ENCODE peak calls at places on chromosomes 1 and 21, in six cellular contexts. One of them, this sample, is unnamed.

GRCh38 chr1:178682429-178682828 is 42.6 kb upstream of the RALGPS2 start:
- DNase-seq in H1: no peak
- DNase-seq in GM12878: no peak
- DNase-seq in K562: no peak
- DNase-seq in SK-N-SH: no peak
- DNase-seq in HepG2: peak; percentile 92
- DNase-seq in this sample: no peak

GRCh38 chr1:99621340-99621901 is 24.5 kb upstream of the PALMD start:
- DNase-seq in H1: no peak
- DNase-seq in GM12878: no peak
- DNase-seq in K562: no peak
- DNase-seq in SK-N-SH: no peak
- DNase-seq in HepG2: no peak
- DNase-seq in this sample: no peak

GRCh38 chr21:41090981-41091380 is 77.0 kb upstream of the BACE2 start:
- DNase-seq in H1: no peak
- DNase-seq in GM12878: no peak
- DNase-seq in K562: no peak
- DNase-seq in SK-N-SH: no peak
- DNase-seq in HepG2: no peak
- DNase-seq in this sample: no peak

GRCh38 chr1:62240651-62241050 is 46.0 kb downstream of the L1TD1 start:
- DNase-seq in H1: no peak
- DNase-seq in GM12878: no peak
- DNase-seq in K562: no peak
- DNase-seq in SK-N-SH: no peak
- DNase-seq in HepG2: no peak
- DNase-seq in this sample: no peak

GRCh38 chr1:33256701-33257387 is 552 bp downstream of the ZNF362 start:
- DNase-seq in H1: no peak
- DNase-seq in GM12878: no peak
- DNase-seq in K562: no peak
- DNase-seq in SK-N-SH: no peak
- DNase-seq in HepG2: peak; percentile 88
- DNase-seq in this sample: peak; percentile 22

GRCh38 chr1:238951809-238952208 is 434.6 kb upstream of the CHRM3 start:
- DNase-seq in H1: no peak
- DNase-seq in GM12878: no peak
- DNase-seq in K562: no peak
- DNase-seq in SK-N-SH: peak; percentile 20
- DNase-seq in HepG2: no peak
- DNase-seq in this sample: no peak

GRCh38 chr1:197917813-197918646 is 858 bp downstream of the LHX9 start:
- DNase-seq in H1: peak; percentile 65
- DNase-seq in GM12878: no peak
- DNase-seq in K562: no peak
- DNase-seq in SK-N-SH: peak; percentile 53
- DNase-seq in HepG2: no peak
- DNase-seq in this sample: no peak

GRCh38 chr1:218447010-218447689 is 102.0 kb downstream of the TGFB2 start:
- DNase-seq in H1: no peak
- DNase-seq in GM12878: no peak
- DNase-seq in K562: no peak
- DNase-seq in SK-N-SH: no peak
- DNase-seq in HepG2: no peak
- DNase-seq in this sample: no peak

GRCh38 chr1:64537942-64538341 is 68.0 kb downstream of the CACHD1 start:
- DNase-seq in H1: no peak
- DNase-seq in GM12878: no peak
- DNase-seq in K562: no peak
- DNase-seq in SK-N-SH: peak; percentile 30
- DNase-seq in HepG2: no peak
- DNase-seq in this sample: no peak

GRCh38 chr1:96538001-96538649 is 183.5 kb upstream of the PTBP2 start:
- DNase-seq in H1: no peak
- DNase-seq in GM12878: no peak
- DNase-seq in K562: no peak
- DNase-seq in SK-N-SH: peak; percentile 13
- DNase-seq in HepG2: peak; percentile 31
- DNase-seq in this sample: no peak

GRCh38 chr1:144551543-144552424 is 40.9 kb upstream of the PPIAL4F start:
- DNase-seq in H1: peak; percentile 88
- DNase-seq in GM12878: peak; percentile 89
- DNase-seq in K562: peak; percentile 78
- DNase-seq in SK-N-SH: peak; percentile 83
- DNase-seq in HepG2: peak; percentile 66
- DNase-seq in this sample: peak; percentile 82

GRCh38 chr1:246372502-246372901 is 134.6 kb downstream of the SMYD3 start:
- DNase-seq in H1: no peak
- DNase-seq in GM12878: no peak
- DNase-seq in K562: no peak
- DNase-seq in SK-N-SH: no peak
- DNase-seq in HepG2: no peak
- DNase-seq in this sample: no peak

GRCh38 chr1:152622803-152623202 is at the start of gene LCE3A:
- DNase-seq in H1: no peak
- DNase-seq in GM12878: no peak
- DNase-seq in K562: no peak
- DNase-seq in SK-N-SH: no peak
- DNase-seq in HepG2: no peak
- DNase-seq in this sample: no peak

GRCh38 chr1:204826970-204827369 is 43.7 kb upstream of the NFASC start:
- DNase-seq in H1: peak; percentile 81
- DNase-seq in GM12878: no peak
- DNase-seq in K562: peak; percentile 74
- DNase-seq in SK-N-SH: no peak
- DNase-seq in HepG2: peak; percentile 27
- DNase-seq in this sample: no peak

GRCh38 chr1:51627672-51628071 is 10.8 kb downstream of the OSBPL9 start:
- DNase-seq in H1: no peak
- DNase-seq in GM12878: no peak
- DNase-seq in K562: no peak
- DNase-seq in SK-N-SH: peak; percentile 38
- DNase-seq in HepG2: peak; percentile 49
- DNase-seq in this sample: no peak

GRCh38 chr1:9166289-9167235 is 37.7 kb upstream of the GPR157 start:
- DNase-seq in H1: no peak
- DNase-seq in GM12878: no peak
- DNase-seq in K562: no peak
- DNase-seq in SK-N-SH: no peak
- DNase-seq in HepG2: no peak
- DNase-seq in this sample: no peak
- H3K79me2 ChIP-seq in H1: no peaks in the 10 kb centered on the region
- H3K79me2 ChIP-seq in GM12878: peaks cover 73% of the 10 kb centered on the region
- H3K79me2 ChIP-seq in K562: no peaks in the 10 kb centered on the region
- H3K79me2 ChIP-seq in SK-N-SH: peaks cover 90% of the 10 kb centered on the region
- H3K79me2 ChIP-seq in HepG2: peaks cover 96% of the 10 kb centered on the region
- H3K79me2 ChIP-seq in this sample: peaks cover 41% of the 10 kb centered on the region

DNA sequence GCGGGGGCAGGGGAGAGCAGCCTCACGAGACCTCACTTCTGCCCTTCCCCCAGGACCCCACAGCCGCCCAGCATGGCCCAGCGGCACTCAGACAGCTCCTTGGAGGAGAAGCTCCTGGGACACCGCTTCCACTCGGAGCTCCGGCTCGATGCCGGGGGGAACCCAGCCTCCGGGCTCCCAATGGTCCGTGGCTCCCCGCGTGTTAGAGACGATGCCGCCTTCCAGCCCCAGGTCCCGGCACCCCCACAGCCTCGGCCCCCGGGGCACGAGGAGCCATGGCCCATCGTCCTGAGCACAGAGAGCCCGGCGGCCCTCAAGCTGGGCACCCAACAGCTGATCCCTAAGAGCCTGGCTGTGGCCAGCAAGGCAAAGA is 8.5 kb downstream of the ARHGEF16 start:
- DNase-seq in H1: no peak
- DNase-seq in GM12878: no peak
- DNase-seq in K562: no peak
- DNase-seq in SK-N-SH: no peak
- DNase-seq in HepG2: no peak
- DNase-seq in this sample: no peak
- TF ChIP-seq YY1 in H1: no peak
- TF ChIP-seq YY1 in GM12878: no peak
- TF ChIP-seq YY1 in K562: no peak
- TF ChIP-seq YY1 in SK-N-SH: no peak
- TF ChIP-seq YY1 in HepG2: no peak
- TF ChIP-seq YY1 in this sample: no peak

GRCh38 chr21:15003463-15004135 is 61.2 kb downstream of the NRIP1 start:
- DNase-seq in H1: no peak
- DNase-seq in GM12878: no peak
- DNase-seq in K562: no peak
- DNase-seq in SK-N-SH: no peak
- DNase-seq in HepG2: no peak
- DNase-seq in this sample: no peak

GRCh38 chr21:14995695-14996490 is 68.9 kb downstream of the NRIP1 start:
- DNase-seq in H1: no peak
- DNase-seq in GM12878: no peak
- DNase-seq in K562: no peak
- DNase-seq in SK-N-SH: no peak
- DNase-seq in HepG2: no peak
- DNase-seq in this sample: no peak

GRCh38 chr21:15001773-15002647 is 62.8 kb downstream of the NRIP1 start:
- DNase-seq in H1: no peak
- DNase-seq in GM12878: peak; percentile 7
- DNase-seq in K562: no peak
- DNase-seq in SK-N-SH: no peak
- DNase-seq in HepG2: no peak
- DNase-seq in this sample: no peak

GRCh38 chr21:15001113-15001512 is 63.7 kb downstream of the NRIP1 start:
- DNase-seq in H1: no peak
- DNase-seq in GM12878: no peak
- DNase-seq in K562: no peak
- DNase-seq in SK-N-SH: no peak
- DNase-seq in HepG2: no peak
- DNase-seq in this sample: no peak

GRCh38 chr21:15000076-15000475 is 64.7 kb downstream of the NRIP1 start:
- DNase-seq in H1: no peak
- DNase-seq in GM12878: no peak
- DNase-seq in K562: no peak
- DNase-seq in SK-N-SH: no peak
- DNase-seq in HepG2: no peak
- DNase-seq in this sample: no peak
- TF ChIP-seq RAD21 in H1: no peak
- TF ChIP-seq RAD21 in GM12878: no peak
- TF ChIP-seq RAD21 in K562: no peak
- TF ChIP-seq RAD21 in SK-N-SH: no peak
- TF ChIP-seq RAD21 in HepG2: no peak
- TF ChIP-seq RAD21 in this sample: no peak

DNA sequence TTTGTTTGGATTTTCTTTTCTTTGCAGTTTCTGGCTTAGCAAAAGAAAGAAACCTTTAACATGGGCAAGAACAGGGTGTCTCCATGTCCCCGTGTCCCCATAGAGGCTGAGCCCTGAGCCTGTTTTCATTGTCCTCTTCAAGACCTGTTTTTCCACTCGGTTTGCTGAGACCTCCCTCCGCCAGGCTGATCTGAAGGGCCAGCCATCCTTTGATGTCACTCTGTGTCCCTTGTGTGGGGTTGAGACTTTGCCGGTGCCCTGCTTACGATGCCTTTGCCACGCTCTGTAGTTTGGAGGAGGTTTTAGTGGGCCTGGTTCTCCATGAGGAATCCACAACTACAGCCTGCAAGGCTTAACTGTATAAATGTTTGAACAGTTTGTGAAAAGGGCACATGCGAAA is 23.8 kb downstream of the IFNGR2 start:
- DNase-seq in H1: no peak
- DNase-seq in GM12878: no peak
- DNase-seq in K562: no peak
- DNase-seq in SK-N-SH: no peak
- DNase-seq in HepG2: no peak
- DNase-seq in this sample: no peak
- H3K79me2 ChIP-seq in H1: no peaks in the 10 kb centered on the region
- H3K79me2 ChIP-seq in GM12878: peaks cover 1% of the 10 kb centered on the region
- H3K79me2 ChIP-seq in K562: no peaks in the 10 kb centered on the region
- H3K79me2 ChIP-seq in SK-N-SH: peaks cover 18% of the 10 kb centered on the region
- H3K79me2 ChIP-seq in HepG2: no peaks in the 10 kb centered on the region
- H3K79me2 ChIP-seq in this sample: no peaks in the 10 kb centered on the region

GRCh38 chr1:31570228-31570627 is 6.1 kb upstream of the TINAGL1 start:
- DNase-seq in H1: peak; percentile 32
- DNase-seq in GM12878: no peak
- DNase-seq in K562: no peak
- DNase-seq in SK-N-SH: no peak
- DNase-seq in HepG2: no peak
- DNase-seq in this sample: no peak

GRCh38 chr1:31572323-31573104 is 3.8 kb upstream of the TINAGL1 start:
- DNase-seq in H1: peak; percentile 11
- DNase-seq in GM12878: no peak
- DNase-seq in K562: no peak
- DNase-seq in SK-N-SH: no peak
- DNase-seq in HepG2: peak; percentile 84
- DNase-seq in this sample: no peak

GRCh38 chr1:31573261-31573660 is 3.1 kb upstream of the TINAGL1 start:
- DNase-seq in H1: peak; percentile 36
- DNase-seq in GM12878: no peak
- DNase-seq in K562: no peak
- DNase-seq in SK-N-SH: no peak
- DNase-seq in HepG2: no peak
- DNase-seq in this sample: no peak

GRCh38 chr1:31570906-31571305 is 5.4 kb upstream of the TINAGL1 start:
- DNase-seq in H1: no peak
- DNase-seq in GM12878: no peak
- DNase-seq in K562: no peak
- DNase-seq in SK-N-SH: no peak
- DNase-seq in HepG2: no peak
- DNase-seq in this sample: no peak

DNA sequence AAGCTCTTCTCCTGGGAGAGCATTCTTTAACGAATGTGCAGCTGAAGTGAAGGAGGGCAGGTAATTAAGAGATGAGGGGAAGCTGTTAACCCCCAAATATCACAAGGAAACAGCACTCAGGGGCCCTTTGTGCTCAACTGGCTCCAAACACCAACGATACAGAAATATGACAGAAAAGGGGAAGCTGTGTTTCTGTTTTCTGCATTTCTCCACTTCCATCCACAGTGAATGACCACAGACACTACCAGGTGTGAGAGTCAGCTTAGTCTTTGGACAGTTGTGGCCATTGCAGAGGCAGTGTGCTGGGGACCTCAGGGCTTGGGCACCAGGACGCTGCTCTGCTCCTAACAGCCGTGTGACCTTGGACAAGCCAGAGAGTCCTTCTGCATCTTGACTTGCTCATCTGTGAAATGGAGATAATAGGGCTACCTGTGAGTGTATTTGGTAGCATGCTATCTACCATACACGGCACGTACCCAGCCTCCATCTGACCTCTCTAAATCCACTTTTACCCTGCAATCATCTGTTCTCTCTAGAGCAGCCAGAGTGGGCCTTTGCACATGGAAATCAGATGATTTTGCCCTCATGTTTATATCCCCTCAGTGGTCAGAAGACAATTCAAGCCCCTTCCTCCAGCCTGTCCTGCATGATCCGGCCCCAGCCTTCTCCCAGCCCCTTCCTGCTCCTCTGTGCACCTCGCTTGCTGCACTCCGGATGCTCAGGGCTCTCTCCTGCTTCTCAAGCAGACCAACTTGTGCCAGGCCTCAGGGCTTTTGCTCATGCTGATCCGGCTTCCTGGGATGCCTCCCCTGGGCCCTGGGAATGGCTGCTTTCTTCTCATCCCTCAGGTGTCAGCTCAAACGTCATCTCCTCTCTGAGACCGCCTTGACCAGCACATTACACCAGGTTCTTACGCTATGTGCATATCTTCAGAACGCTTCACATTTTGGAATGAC is 4.7 kb upstream of the TINAGL1 start:
- DNase-seq in H1: peak; percentile 32
- DNase-seq in GM12878: no peak
- DNase-seq in K562: no peak
- DNase-seq in SK-N-SH: no peak
- DNase-seq in HepG2: no peak
- DNase-seq in this sample: no peak
- TF ChIP-seq YY1 in H1: no peak
- TF ChIP-seq YY1 in GM12878: no peak
- TF ChIP-seq YY1 in K562: no peak
- TF ChIP-seq YY1 in SK-N-SH: no peak
- TF ChIP-seq YY1 in HepG2: no peak
- TF ChIP-seq YY1 in this sample: no peak

This sample was measured in HCT116.